ENCODE peak calls at places on chromosomes 2 and 18, in seven cellular contexts. Y is HepG2, O is K562, X is GM12892, Q is SK-N-SH, V is GM12878, D is H1. W is an unnamed sample.

GRCh38 chr2:174078275-174078674 is 113.1 kb upstream of the SP3 start:
- DNase-seq in X (no peak), O (peak; percentile 34), V (no peak), Q (no peak), D (no peak), Y (no peak), W (no peak)

GRCh38 chr2:218984239-218985020 is 554 bp downstream of the FEV start:
- DNase-seq in V (no peak), O (no peak), X (no peak), Q (peak; percentile 78), Y (no peak), D (peak; percentile 73), W (peak; percentile 35)

GRCh38 chr18:70333757-70334156 is 44.9 kb downstream of the SOCS6 start:
- DNase-seq in Q (no peak), D (no peak), O (no peak), V (no peak), Y (peak; percentile 98), X (no peak), W (no peak)

GRCh38 chr2:74764429-74765272 is 69.3 kb upstream of the HK2 start:
- DNase-seq in X (no peak), V (no peak), D (no peak), Q (no peak), Y (peak; percentile 100), O (no peak), W (no peak)

GRCh38 chr2:108271691-108272253 is 16.9 kb upstream of the SULT1C2 start:
- DNase-seq in D (no peak), X (no peak), Q (no peak), Y (peak; percentile 81), V (no peak), O (peak; percentile 27), W (no peak)

GRCh38 chr2:121479882-121480522 is 50.7 kb upstream of the RNU4ATAC start:
- DNase-seq in D (peak; percentile 58), O (no peak), Y (no peak), Q (peak; percentile 26), X (no peak), V (no peak), W (no peak)

GRCh38 chr2:241033994-241034393 is 35.6 kb downstream of the SNED1 start:
- DNase-seq in V (no peak), D (no peak), O (no peak), Q (no peak), X (no peak), Y (no peak), W (no peak)

GRCh38 chr2:86498468-86499260 is 57.5 kb downstream of the KDM3A start:
- DNase-seq in Y (no peak), O (no peak), V (no peak), D (no peak), Q (no peak), X (no peak), W (no peak)

GRCh38 chr2:119197529-119198266 is 25.9 kb upstream of the STEAP3 start:
- DNase-seq in X (no peak), Y (peak; percentile 24), D (no peak), O (no peak), Q (no peak), V (no peak), W (no peak)

GRCh38 chr2:190469770-190470169 is 61.6 kb downstream of the MFSD6 start:
- DNase-seq in V (no peak), Q (peak; percentile 57), D (no peak), Y (no peak), X (no peak), O (peak; percentile 31), W (no peak)

GRCh38 chr2:56148825-56149224 is 35.0 kb upstream of the CCDC85A start:
- DNase-seq in V (no peak), Y (no peak), X (no peak), Q (no peak), O (no peak), D (no peak), W (no peak)

GRCh38 chr2:160207804-160208661 is 8.0 kb upstream of the ITGB6 start:
- DNase-seq in D (no peak), V (peak; percentile 26), Q (peak; percentile 66), Y (peak; percentile 70), O (no peak), X (no peak), W (no peak)

GRCh38 chr2:25293145-25293544 is 48.6 kb downstream of the DNMT3A start:
- DNase-seq in O (no peak), X (no peak), D (no peak), Y (no peak), V (no peak), Q (no peak), W (no peak)

GRCh38 chr18:51890762-51891161 is 449.2 kb upstream of the DCC start:
- DNase-seq in V (no peak), Y (no peak), X (no peak), Q (no peak), O (no peak), D (no peak), W (no peak)

GRCh38 chr2:190344275-190344827 is 962 bp downstream of the INPP1 start:
- DNase-seq in X (no peak), Q (no peak), O (no peak), V (no peak), Y (peak; percentile 75), D (no peak), W (peak; percentile 18)

GRCh38 chr2:9946076-9946475 is 5.4 kb upstream of the GRHL1 start:
- DNase-seq in Q (no peak), D (no peak), O (no peak), V (no peak), Y (no peak), X (no peak), W (no peak)

GRCh38 chr2:67561411-67561965 is 164.4 kb downstream of the ETAA1 start:
- DNase-seq in Y (no peak), D (no peak), Q (peak; percentile 69), V (no peak), X (no peak), O (no peak), W (no peak)

GRCh38 chr2:45867349-45867748 is 215.9 kb downstream of the PRKCE start:
- DNase-seq in D (no peak), V (no peak), Y (no peak), O (no peak), Q (no peak), X (no peak), W (no peak)

GRCh38 chr2:189519631-189520387 is 60.8 kb downstream of the SLC40A1 start:
- DNase-seq in X (no peak), Y (no peak), V (no peak), Q (no peak), D (no peak), O (no peak), W (no peak)

GRCh38 chr2:130381619-130382018 is 25.8 kb downstream of the PTPN18 start:
- DNase-seq in X (no peak), Y (no peak), D (no peak), V (no peak), Q (no peak), O (no peak), W (no peak)

GRCh38 chr2:70143314-70144150 is 47.3 kb downstream of the C2orf42 start:
- DNase-seq in Y (peak; percentile 74), X (no peak), Q (peak; percentile 70), V (no peak), O (peak; percentile 34), D (no peak), W (no peak)

DNA sequence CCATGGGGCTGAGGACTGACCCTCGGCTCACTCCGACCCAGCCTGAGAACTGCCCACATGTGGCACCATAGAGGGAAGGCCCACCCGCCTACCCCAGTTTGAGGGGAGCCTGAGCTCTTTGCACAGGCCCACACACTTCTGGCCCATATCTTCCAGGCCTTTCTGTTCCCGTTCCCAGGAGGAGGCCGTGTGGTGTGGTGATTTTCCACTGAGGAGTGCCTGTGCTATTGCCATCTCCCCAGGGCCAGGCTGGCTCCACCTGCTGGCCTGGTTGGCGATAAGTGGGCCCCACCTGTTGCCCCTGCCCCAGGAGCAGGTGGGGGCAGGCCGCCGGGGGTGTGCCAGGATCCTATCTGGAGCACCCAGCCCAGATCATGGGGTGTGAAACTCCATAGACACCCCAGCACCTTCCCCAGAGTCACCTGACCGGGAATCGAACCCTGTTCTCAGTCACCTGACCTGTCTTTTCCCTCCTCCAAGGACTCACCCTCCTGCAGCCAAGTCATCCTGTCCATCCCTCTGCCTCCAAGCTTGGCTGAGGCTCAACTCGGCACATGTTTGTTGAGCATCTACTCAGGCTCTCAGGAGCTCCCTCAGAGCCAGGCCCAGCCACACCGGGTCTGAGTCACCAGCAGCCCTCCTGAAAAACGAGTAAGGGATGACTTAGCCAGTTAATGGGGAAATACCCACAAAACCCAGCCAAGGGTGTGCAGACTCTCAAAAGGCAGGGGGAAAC is 120.1 kb downstream of the CYP26B1 start:
- DNase-seq in Y (no peak), V (no peak), X (no peak), O (no peak), Q (no peak), D (peak; percentile 45), W (no peak)
- TF ChIP-seq TAF1 in Y (no peak), V (no peak), X (no peak), O (no peak), Q (no peak), D (no peak), W (no peak)

GRCh38 chr2:63058149-63058741 is 7.6 kb downstream of the OTX1 start:
- DNase-seq in D (peak; percentile 78), O (no peak), Y (no peak), X (no peak), V (no peak), Q (peak; percentile 47), W (no peak)

GRCh38 chr2:63055510-63056308 is 5.1 kb downstream of the OTX1 start:
- DNase-seq in V (no peak), Q (peak; percentile 71), Y (no peak), O (no peak), X (no peak), D (peak; percentile 71), W (no peak)

GRCh38 chr2:63058742-63059433 is 8.3 kb downstream of the OTX1 start:
- DNase-seq in D (peak; percentile 79), X (no peak), Y (no peak), Q (peak; percentile 68), O (no peak), V (no peak), W (no peak)

GRCh38 chr2:63056309-63057065 is 5.9 kb downstream of the OTX1 start:
- DNase-seq in Q (peak; percentile 75), X (no peak), Y (no peak), V (no peak), D (peak; percentile 56), O (no peak), W (no peak)

GRCh38 chr2:63057249-63058148 is 6.9 kb downstream of the OTX1 start:
- DNase-seq in Q (peak; percentile 27), Y (no peak), X (no peak), D (peak; percentile 68), V (no peak), O (no peak), W (no peak)
- TF ChIP-seq TAF1 in Q (no peak), Y (no peak), X (no peak), D (no peak), V (no peak), O (no peak), W (no peak)

GRCh38 chr2:47043142-47043890 is 111.8 kb downstream of the STPG4 start:
- DNase-seq in D (peak; percentile 52), V (no peak), O (no peak), Q (peak; percentile 82), X (no peak), Y (peak; percentile 79), W (no peak)
- TF ChIP-seq TAF1 in D (no peak), V (no peak), O (no peak), Q (peak; percentile 68), X (no peak), Y (no peak), W (no peak)

DNA sequence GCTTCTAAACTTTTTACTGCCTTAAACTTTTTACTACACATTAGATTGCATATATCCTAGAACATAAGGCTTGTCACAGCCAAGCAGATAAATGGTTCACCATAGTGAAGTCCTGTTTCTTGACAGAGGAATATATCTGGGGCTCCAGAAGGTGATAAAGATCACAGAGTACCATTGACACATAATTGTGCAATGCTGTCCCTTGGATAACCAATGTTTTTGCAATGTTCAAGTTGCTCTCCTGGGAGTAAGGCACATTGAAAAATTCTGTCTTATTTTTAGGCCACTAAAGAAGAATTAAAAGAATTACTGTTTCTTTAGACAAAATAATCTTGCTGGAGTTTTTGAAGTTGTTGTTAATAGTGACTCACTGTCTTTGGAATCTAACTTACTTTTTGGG is 1132.8 kb downstream of the LRP1B start:
- DNase-seq in X (no peak), D (no peak), Q (no peak), O (no peak), V (no peak), Y (no peak), W (no peak)
- TF ChIP-seq TAF1 in X (no peak), D (no peak), Q (no peak), O (no peak), V (no peak), Y (no peak), W (no peak)